ENCODE peak calls at places on chromosome 5, in five cellular contexts. One of them, this sample, is unnamed.

GRCh38 chr5:65812648-65813047 is 90.6 kb downstream of the NLN start:
- DNase-seq in heart right ventricle: no peak
- DNase-seq in neural progenitor cell: no peak
- DNase-seq in SK-N-SH: no peak
- DNase-seq in IMR-90: no peak
- DNase-seq in this sample: no peak

GRCh38 chr5:179355976-179356968 is 11.0 kb upstream of the ADAMTS2 start:
- DNase-seq in IMR-90: peak; percentile 59
- DNase-seq in neural progenitor cell: no peak
- DNase-seq in heart right ventricle: no peak
- DNase-seq in SK-N-SH: no peak
- DNase-seq in this sample: no peak

GRCh38 chr5:169905017-169905416 is 75.3 kb downstream of the INSYN2B start:
- DNase-seq in IMR-90: no peak
- DNase-seq in heart right ventricle: no peak
- DNase-seq in SK-N-SH: no peak
- DNase-seq in neural progenitor cell: peak; percentile 23
- DNase-seq in this sample: no peak

GRCh38 chr5:151037561-151038291 is 17.3 kb downstream of the GPX3 start:
- DNase-seq in IMR-90: peak; percentile 75
- DNase-seq in neural progenitor cell: no peak
- DNase-seq in SK-N-SH: no peak
- DNase-seq in heart right ventricle: peak; percentile 55
- DNase-seq in this sample: peak; percentile 82

GRCh38 chr5:178432421-178433272 is 157.5 kb downstream of the COL23A1 start:
- DNase-seq in SK-N-SH: no peak
- DNase-seq in neural progenitor cell: no peak
- DNase-seq in heart right ventricle: no peak
- DNase-seq in IMR-90: no peak
- DNase-seq in this sample: no peak

GRCh38 chr5:142296914-142297417 is 27.9 kb downstream of the SPRY4 start:
- DNase-seq in IMR-90: peak; percentile 90
- DNase-seq in neural progenitor cell: no peak
- DNase-seq in heart right ventricle: peak; percentile 86
- DNase-seq in SK-N-SH: no peak
- DNase-seq in this sample: peak; percentile 88

GRCh38 chr5:31531543-31531887 is 378 bp downstream of the DROSHA start:
- DNase-seq in IMR-90: no peak
- DNase-seq in neural progenitor cell: peak; percentile 39
- DNase-seq in heart right ventricle: no peak
- DNase-seq in SK-N-SH: peak; percentile 50
- DNase-seq in this sample: peak; percentile 26

GRCh38 chr5:180718810-180719453 is 20.9 kb downstream of the OR2Y1 start:
- DNase-seq in neural progenitor cell: peak; percentile 65
- DNase-seq in heart right ventricle: no peak
- DNase-seq in IMR-90: peak; percentile 31
- DNase-seq in SK-N-SH: peak; percentile 16
- DNase-seq in this sample: peak; percentile 57

GRCh38 chr5:160922311-160922710 is 70.3 kb upstream of the ATP10B start:
- DNase-seq in IMR-90: no peak
- DNase-seq in neural progenitor cell: no peak
- DNase-seq in SK-N-SH: no peak
- DNase-seq in heart right ventricle: no peak
- DNase-seq in this sample: no peak

GRCh38 chr5:12384005-12384404 is 479.8 kb upstream of the CTNND2 start:
- DNase-seq in SK-N-SH: no peak
- DNase-seq in neural progenitor cell: no peak
- DNase-seq in heart right ventricle: no peak
- DNase-seq in IMR-90: no peak
- DNase-seq in this sample: no peak

GRCh38 chr5:176647870-176648466 is 684 bp downstream of the TSPAN17 start:
- DNase-seq in neural progenitor cell: peak; percentile 59
- DNase-seq in heart right ventricle: peak; percentile 56
- DNase-seq in SK-N-SH: peak; percentile 82
- DNase-seq in IMR-90: no peak
- DNase-seq in this sample: peak; percentile 36

GRCh38 chr5:14321936-14322335 is 178.8 kb downstream of the TRIO start:
- DNase-seq in heart right ventricle: no peak
- DNase-seq in neural progenitor cell: no peak
- DNase-seq in SK-N-SH: no peak
- DNase-seq in IMR-90: no peak
- DNase-seq in this sample: no peak

GRCh38 chr5:54007822-54008777 is 302.3 kb downstream of the ARL15 start:
- DNase-seq in SK-N-SH: no peak
- DNase-seq in IMR-90: peak; percentile 66
- DNase-seq in neural progenitor cell: no peak
- DNase-seq in heart right ventricle: no peak
- DNase-seq in this sample: peak; percentile 15

GRCh38 chr5:56323505-56323904 is 90.4 kb upstream of the ANKRD55 start:
- DNase-seq in SK-N-SH: peak; percentile 34
- DNase-seq in neural progenitor cell: no peak
- DNase-seq in heart right ventricle: no peak
- DNase-seq in IMR-90: peak; percentile 76
- DNase-seq in this sample: peak; percentile 81

GRCh38 chr5:126718246-126718868 is 58.6 kb upstream of the LMNB1 start:
- DNase-seq in neural progenitor cell: peak; percentile 55
- DNase-seq in heart right ventricle: no peak
- DNase-seq in SK-N-SH: no peak
- DNase-seq in IMR-90: no peak
- DNase-seq in this sample: peak; percentile 6

GRCh38 chr5:108003178-108003577 is 332.4 kb upstream of the EFNA5 start:
- DNase-seq in heart right ventricle: no peak
- DNase-seq in IMR-90: peak; percentile 61
- DNase-seq in neural progenitor cell: no peak
- DNase-seq in SK-N-SH: peak; percentile 12
- DNase-seq in this sample: peak; percentile 48

GRCh38 chr5:134437340-134438267 is 25.9 kb upstream of the CDKN2AIPNL start:
- DNase-seq in SK-N-SH: no peak
- DNase-seq in neural progenitor cell: no peak
- DNase-seq in IMR-90: peak; percentile 61
- DNase-seq in heart right ventricle: no peak
- DNase-seq in this sample: peak; percentile 29

GRCh38 chr5:146020100-146020499 is 83.7 kb downstream of the SH3RF2 start:
- DNase-seq in heart right ventricle: no peak
- DNase-seq in IMR-90: no peak
- DNase-seq in SK-N-SH: no peak
- DNase-seq in neural progenitor cell: no peak
- DNase-seq in this sample: no peak

GRCh38 chr5:1763960-1764605 is 35.6 kb downstream of the MRPL36 start:
- DNase-seq in neural progenitor cell: no peak
- DNase-seq in IMR-90: no peak
- DNase-seq in heart right ventricle: no peak
- DNase-seq in SK-N-SH: no peak
- DNase-seq in this sample: no peak

GRCh38 chr5:150660108-150660831 is 781 bp upstream of the MYOZ3 start:
- DNase-seq in heart right ventricle: no peak
- DNase-seq in neural progenitor cell: no peak
- DNase-seq in IMR-90: no peak
- DNase-seq in SK-N-SH: peak; percentile 11
- DNase-seq in this sample: no peak

GRCh38 chr5:68317641-68318040 is 102.1 kb downstream of the PIK3R1 start:
- DNase-seq in heart right ventricle: no peak
- DNase-seq in IMR-90: no peak
- DNase-seq in neural progenitor cell: no peak
- DNase-seq in SK-N-SH: no peak
- DNase-seq in this sample: no peak

GRCh38 chr5:109354761-109355160 is 55.0 kb downstream of the PJA2 start:
- DNase-seq in neural progenitor cell: no peak
- DNase-seq in heart right ventricle: no peak
- DNase-seq in IMR-90: no peak
- DNase-seq in SK-N-SH: no peak
- DNase-seq in this sample: peak; percentile 11

GRCh38 chr5:100496296-100496695 is 38.9 kb upstream of the FAM174A start:
- DNase-seq in neural progenitor cell: no peak
- DNase-seq in SK-N-SH: no peak
- DNase-seq in heart right ventricle: no peak
- DNase-seq in IMR-90: peak; percentile 5
- DNase-seq in this sample: no peak

GRCh38 chr5:160432815-160433214 is 11.2 kb downstream of the PTTG1 start:
- DNase-seq in heart right ventricle: no peak
- DNase-seq in IMR-90: no peak
- DNase-seq in neural progenitor cell: no peak
- DNase-seq in SK-N-SH: no peak
- DNase-seq in this sample: no peak

GRCh38 chr5:154196955-154197652 is 6.6 kb downstream of the GALNT10 start:
- DNase-seq in IMR-90: peak; percentile 87
- DNase-seq in neural progenitor cell: peak; percentile 43
- DNase-seq in SK-N-SH: peak; percentile 59
- DNase-seq in heart right ventricle: no peak
- DNase-seq in this sample: peak; percentile 80
- TF ChIP-seq CTCF in IMR-90: peak; percentile 70
- TF ChIP-seq CTCF in neural progenitor cell: peak; percentile 47
- TF ChIP-seq CTCF in SK-N-SH: peak; percentile 51
- TF ChIP-seq CTCF in heart right ventricle: peak; percentile 41
- TF ChIP-seq CTCF in this sample: peak; percentile 47

DNA sequence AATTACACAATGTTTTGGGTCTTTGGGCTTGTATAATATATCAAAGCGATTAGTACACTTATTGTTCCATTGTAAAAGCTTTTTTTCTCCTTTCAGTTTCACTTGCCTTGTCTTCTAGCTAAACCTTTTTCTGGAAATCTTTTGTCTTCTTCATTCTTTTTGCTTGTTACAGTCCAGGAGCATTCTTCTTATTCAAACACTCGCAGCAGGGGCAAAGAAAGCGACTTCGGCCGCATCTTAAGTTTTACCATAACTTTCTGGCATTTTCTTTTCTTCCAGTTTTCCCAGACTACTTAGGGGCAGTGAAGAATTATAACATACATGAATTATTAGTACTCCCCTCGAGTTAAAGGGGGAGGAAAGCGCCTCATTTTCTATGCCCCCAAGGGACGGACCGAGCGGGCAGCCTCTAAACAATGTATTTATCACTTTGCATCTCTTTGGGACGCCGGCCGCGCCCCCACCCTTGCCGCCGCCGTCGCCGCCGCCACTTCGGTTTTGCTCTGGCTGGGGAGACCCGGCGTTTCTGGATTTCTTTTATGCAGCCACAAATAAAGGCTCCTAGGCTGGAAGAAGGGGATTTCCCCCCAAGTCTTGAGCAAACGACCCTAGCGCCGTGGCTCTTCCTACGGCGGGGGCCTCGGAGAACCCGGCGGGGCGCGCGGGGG is 7.5 kb upstream of the NEUROG1 start:
- DNase-seq in SK-N-SH: no peak
- DNase-seq in heart right ventricle: no peak
- DNase-seq in neural progenitor cell: peak; percentile 78
- DNase-seq in IMR-90: no peak
- DNase-seq in this sample: no peak
- H3K27ac ChIP-seq in SK-N-SH: no peak overlapping the region
- H3K27ac ChIP-seq in heart right ventricle: no peak overlapping the region
- H3K27ac ChIP-seq in neural progenitor cell: no peak overlapping the region
- H3K27ac ChIP-seq in IMR-90: no peak overlapping the region
- H3K27ac ChIP-seq in this sample: no peak overlapping the region

GRCh38 chr5:64509798-64510197 is 4.0 kb downstream of the RGS7BP start:
- DNase-seq in heart right ventricle: no peak
- DNase-seq in neural progenitor cell: no peak
- DNase-seq in IMR-90: no peak
- DNase-seq in SK-N-SH: no peak
- DNase-seq in this sample: no peak
- H3K4me1 ChIP-seq in heart right ventricle: peaks cover 7% of the 10 kb centered on the region
- H3K4me1 ChIP-seq in neural progenitor cell: peaks cover 8% of the 10 kb centered on the region
- H3K4me1 ChIP-seq in IMR-90: no peaks in the 10 kb centered on the region
- H3K4me1 ChIP-seq in SK-N-SH: no peaks in the 10 kb centered on the region
- H3K4me1 ChIP-seq in this sample: peaks cover 8% of the 10 kb centered on the region

GRCh38 chr5:140432212-140432611 is 30.6 kb downstream of the ANKHD1 start:
- DNase-seq in neural progenitor cell: no peak
- DNase-seq in heart right ventricle: no peak
- DNase-seq in SK-N-SH: no peak
- DNase-seq in IMR-90: no peak
- DNase-seq in this sample: no peak
- TF ChIP-seq CTCF in neural progenitor cell: no peak
- TF ChIP-seq CTCF in heart right ventricle: no peak
- TF ChIP-seq CTCF in SK-N-SH: no peak
- TF ChIP-seq CTCF in IMR-90: no peak
- TF ChIP-seq CTCF in this sample: no peak

GRCh38 chr5:121288781-121289180 is 562.9 kb upstream of the FTMT start:
- DNase-seq in neural progenitor cell: no peak
- DNase-seq in SK-N-SH: no peak
- DNase-seq in IMR-90: no peak
- DNase-seq in heart right ventricle: no peak
- DNase-seq in this sample: no peak

GRCh38 chr5:121285861-121286527 is 565.7 kb upstream of the FTMT start:
- DNase-seq in neural progenitor cell: no peak
- DNase-seq in IMR-90: peak; percentile 38
- DNase-seq in heart right ventricle: no peak
- DNase-seq in SK-N-SH: no peak
- DNase-seq in this sample: no peak
- H3K27ac ChIP-seq in neural progenitor cell: no peak overlapping the region
- H3K27ac ChIP-seq in IMR-90: no peak overlapping the region
- H3K27ac ChIP-seq in heart right ventricle: no peak overlapping the region
- H3K27ac ChIP-seq in SK-N-SH: no peak overlapping the region
- H3K27ac ChIP-seq in this sample: no peak overlapping the region